ENCODE peak calls at places on chromosomes 5 and 9, in four cellular contexts. W is A549, O is K562, X is HepG2. Z is an unnamed sample.

GRCh38 chr5:119323630-119324000 is 32.2 kb upstream of the TNFAIP8 start:
- DNase-seq in W (peak), O (no peak), X (no peak), Z (no peak)

GRCh38 chr5:55699041-55699688 is 13.0 kb downstream of the SLC38A9 start:
- DNase-seq in W (no peak), O (no peak), X (no peak), Z (no peak)

GRCh38 chr9:95494416-95495371 is 22.1 kb downstream of the PTCH1 start:
- DNase-seq in W (no peak), O (no peak), X (no peak), Z (peak)

GRCh38 chr9:127154003-127154389 is 31.6 kb upstream of the ANGPTL2 start:
- DNase-seq in W (no peak), O (no peak), X (no peak), Z (no peak)

GRCh38 chr5:109316631-109317030 is 93.1 kb downstream of the PJA2 start:
- DNase-seq in W (peak), O (no peak), X (no peak), Z (no peak)

GRCh38 chr5:179113945-179114641 is 53.9 kb downstream of the ZNF354C start:
- DNase-seq in W (no peak), O (no peak), X (no peak), Z (no peak)

GRCh38 chr9:137411260-137411659 is 11.7 kb downstream of the EXD3 start:
- DNase-seq in W (no peak), O (no peak), X (no peak), Z (no peak)

GRCh38 chr5:68593211-68593701 is 377.7 kb downstream of the PIK3R1 start:
- DNase-seq in W (no peak), O (no peak), X (no peak), Z (no peak)

GRCh38 chr5:78837836-78838235 is 147.3 kb downstream of the ARSB start:
- DNase-seq in W (no peak), O (no peak), X (no peak), Z (no peak)

GRCh38 chr5:178325311-178326053 is 92.9 kb upstream of the PHYKPL start:
- DNase-seq in W (no peak), O (no peak), X (no peak), Z (no peak)

GRCh38 chr5:15929616-15930303 is 249.8 kb downstream of the MARCHF11 start:
- DNase-seq in W (no peak), O (no peak), X (no peak), Z (no peak)
- TF ChIP-seq NR3C1 in W (no peak), O (no peak), X (no peak), Z (no peak)

DNA sequence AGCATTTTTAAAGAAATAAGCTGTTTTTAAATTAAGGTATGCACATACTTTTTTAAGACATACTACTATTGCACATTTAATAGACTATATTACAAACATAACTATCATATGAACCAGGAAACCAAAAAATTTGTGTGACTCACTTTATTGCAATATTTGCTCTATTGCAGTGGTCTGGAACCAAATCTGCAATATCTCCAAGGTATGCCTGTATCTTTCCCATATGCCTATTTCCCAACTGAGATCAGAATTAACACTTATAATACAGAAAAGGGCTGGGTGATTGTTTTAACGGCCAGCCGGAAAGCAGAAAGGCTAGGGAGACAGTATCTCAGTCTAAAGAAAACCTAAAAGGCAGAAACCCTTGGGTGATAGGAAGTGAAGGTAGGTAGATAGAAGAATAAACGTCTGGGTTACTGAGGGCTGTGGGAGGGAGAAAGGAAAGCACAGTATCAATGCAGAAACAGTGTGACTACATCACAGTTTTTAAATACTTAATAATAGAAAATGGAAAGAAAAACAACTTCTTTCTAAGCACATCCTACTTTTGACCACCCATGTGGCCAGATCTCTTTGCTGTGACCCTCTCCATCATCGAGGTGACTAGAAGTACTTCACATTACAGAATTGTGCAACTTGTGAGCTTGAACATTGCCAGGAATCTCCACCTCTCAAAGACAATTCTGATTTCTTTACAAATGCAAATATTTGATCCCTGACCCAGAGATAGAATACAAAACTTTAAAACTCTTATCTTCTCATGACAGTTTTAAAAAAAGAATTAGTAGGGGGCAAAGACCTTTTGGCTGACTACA is 126.4 kb downstream of the LPAR1 start:
- DNase-seq in W (peak), O (no peak), X (no peak), Z (no peak)
- TF ChIP-seq NR3C1 in W (no peak), O (no peak), X (no peak), Z (no peak)

GRCh38 chr5:150122536-150123481 is 32.8 kb downstream of the PDGFRB start:
- DNase-seq in W (no peak), O (no peak), X (no peak), Z (no peak)
- TF ChIP-seq NR3C1 in W (no peak), O (no peak), X (no peak), Z (no peak)

DNA sequence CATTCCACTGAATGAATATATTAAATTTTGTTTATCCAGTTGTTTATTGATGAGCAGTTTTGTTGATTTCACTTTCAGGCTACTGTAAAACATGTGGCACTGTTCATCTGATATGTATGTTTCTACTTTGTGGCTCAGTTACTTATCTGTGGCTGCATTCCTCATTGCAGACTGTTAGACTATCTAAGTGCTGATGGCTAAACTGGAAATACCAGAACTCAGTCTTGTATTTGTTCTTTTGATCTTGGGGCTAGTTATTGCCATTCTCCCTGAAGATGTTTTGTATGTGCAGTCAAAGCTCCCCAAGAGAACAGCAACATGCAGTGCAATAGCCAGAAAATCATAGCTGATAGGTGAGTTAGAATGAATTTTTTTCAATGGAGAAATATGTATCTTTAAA is 162.2 kb downstream of the GADD45G start:
- DNase-seq in W (no peak), O (no peak), X (no peak), Z (no peak)
- TF ChIP-seq NR3C1 in W (no peak), O (no peak), X (no peak), Z (no peak)

GRCh38 chr5:151319334-151319733 is 15.8 kb upstream of the SLC36A3 start:
- DNase-seq in W (peak), O (no peak), X (no peak), Z (no peak)
- TF ChIP-seq NR3C1 in W (no peak), O (no peak), X (no peak), Z (no peak)

Z was measured in WTC11.